ENCODE peak calls at places on chromosome 11, in four cellular contexts. N, C, E and H are unnamed samples.

GRCh38 chr11:86193297-86194095 is 51.1 kb upstream of the EED start:
- DNase-seq in N (peak; percentile 86), C (peak; percentile 70), E (peak; percentile 73), H (peak; percentile 91)

GRCh38 chr11:123233280-123233977 is 38.4 kb upstream of the CLMP start:
- DNase-seq in N (no peak), C (no peak), E (no peak), H (no peak)

GRCh38 chr11:65357856-65358356 is 3.4 kb downstream of the TIGD3 start:
- DNase-seq in N (no peak), C (no peak), E (no peak), H (peak; percentile 48)

GRCh38 chr11:108853864-108854263 is 189.0 kb downstream of the DDX10 start:
- DNase-seq in N (no peak), C (no peak), E (no peak), H (peak; percentile 11)

GRCh38 chr11:131910491-131911387 is 540.3 kb downstream of the NTM start:
- DNase-seq in N (no peak), C (no peak), E (no peak), H (no peak)

GRCh38 chr11:104333977-104334376 is 170.0 kb upstream of the PDGFD start:
- DNase-seq in N (peak; percentile 7), C (no peak), E (no peak), H (no peak)

GRCh38 chr11:2584812-2585565 is 114.8 kb downstream of the KCNQ1OT1 start:
- DNase-seq in N (no peak), C (no peak), E (peak; percentile 46), H (no peak)

GRCh38 chr11:96306933-96307747 is 35.9 kb downstream of the MAML2 start:
- DNase-seq in N (peak; percentile 95), C (peak; percentile 82), E (peak; percentile 59), H (peak; percentile 96)

GRCh38 chr11:81359476-81359875 is 1374.2 kb downstream of the FAM181B start:
- DNase-seq in N (no peak), C (no peak), E (no peak), H (no peak)

GRCh38 chr11:95925011-95925410 is 1.1 kb upstream of the MTMR2 start:
- DNase-seq in N (peak; percentile 27), C (no peak), E (no peak), H (no peak)

GRCh38 chr11:117314840-117315239 is 1.2 kb downstream of the BACE1 start:
- DNase-seq in N (no peak), C (peak; percentile 53), E (no peak), H (no peak)

GRCh38 chr11:132205496-132205895 is 835.1 kb downstream of the NTM start:
- DNase-seq in N (no peak), C (no peak), E (no peak), H (no peak)

GRCh38 chr11:128532016-128532570 is 55.3 kb downstream of the ETS1 start:
- DNase-seq in N (no peak), C (no peak), E (no peak), H (no peak)

GRCh38 chr11:113305440-113306336 is 8.7 kb upstream of the TTC12 start:
- DNase-seq in N (peak; percentile 53), C (peak; percentile 63), E (peak; percentile 87), H (peak; percentile 73)

GRCh38 chr11:130070109-130070828 is 575 bp downstream of the APLP2 start:
- DNase-seq in N (no peak), C (peak; percentile 37), E (peak; percentile 66), H (no peak)

GRCh38 chr11:8230921-8231847 is 32.5 kb downstream of the LMO1 start:
- DNase-seq in N (no peak), C (no peak), E (no peak), H (no peak)

GRCh38 chr11:117826832-117827231 is 2.3 kb upstream of the FXYD2 start:
- DNase-seq in N (no peak), C (peak; percentile 19), E (no peak), H (no peak)

GRCh38 chr11:132114185-132114584 is 743.8 kb downstream of the NTM start:
- DNase-seq in N (no peak), C (no peak), E (no peak), H (no peak)

GRCh38 chr11:125423247-125423849 is 72.7 kb downstream of the FEZ1 start:
- DNase-seq in N (peak; percentile 19), C (no peak), E (no peak), H (no peak)

GRCh38 chr11:79940165-79940564 is 499.3 kb upstream of the TENM4 start:
- DNase-seq in N (no peak), C (no peak), E (no peak), H (no peak)

GRCh38 chr11:40302669-40303068 is 1156.8 kb downstream of the LRRC4C start:
- DNase-seq in N (no peak), C (no peak), E (no peak), H (no peak)

GRCh38 chr11:122706689-122707088 is 51.2 kb downstream of the UBASH3B start:
- DNase-seq in N (no peak), C (no peak), E (no peak), H (no peak)

GRCh38 chr11:26105762-26106423 is 226.0 kb upstream of the ANO3 start:
- DNase-seq in N (no peak), C (no peak), E (no peak), H (no peak)

GRCh38 chr11:18452927-18453326 is 2.7 kb upstream of the LDHAL6A start:
- DNase-seq in N (no peak), C (no peak), E (no peak), H (no peak)

GRCh38 chr11:1508491-1508891 is 21.9 kb upstream of the MOB2 start:
- DNase-seq in N (no peak), C (no peak), E (peak; percentile 29), H (no peak)

GRCh38 chr11:45384711-45385241 is 98.6 kb upstream of the SYT13 start:
- DNase-seq in N (no peak), C (no peak), E (no peak), H (no peak)

GRCh38 chr11:45385844-45386243 is 99.7 kb upstream of the SYT13 start:
- DNase-seq in N (no peak), C (no peak), E (no peak), H (no peak)

GRCh38 chr11:45384016-45384415 is 97.9 kb upstream of the SYT13 start:
- DNase-seq in N (no peak), C (no peak), E (no peak), H (no peak)

GRCh38 chr11:45383229-45383628 is 97.1 kb upstream of the SYT13 start:
- DNase-seq in N (no peak), C (no peak), E (no peak), H (no peak)

DNA sequence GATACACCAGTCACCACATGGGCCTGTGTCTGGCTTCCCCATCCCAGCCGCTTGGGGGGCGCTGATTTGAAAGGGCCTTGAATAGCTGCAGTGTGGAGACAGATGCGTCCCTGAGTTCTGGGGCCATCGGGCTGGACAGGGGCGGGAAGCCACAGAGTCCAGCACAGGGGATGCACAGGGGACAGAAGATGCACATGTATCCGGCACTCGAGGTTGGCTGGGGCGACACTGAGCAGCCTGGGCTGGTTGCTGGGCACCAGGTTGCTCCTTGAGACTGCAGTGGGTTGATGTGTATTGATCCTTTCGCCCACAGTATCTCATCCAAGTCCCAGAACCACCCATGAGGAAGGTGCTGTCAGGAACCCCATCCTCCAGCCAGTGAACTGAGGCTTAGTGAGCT is 99.3 kb upstream of the SYT13 start:
- DNase-seq in N (no peak), C (no peak), E (no peak), H (no peak)
- TF ChIP-seq CTCF in N (no peak), C (no peak), E (no peak), H (no peak)

GRCh38 chr11:36427876-36428275 is 82.2 kb downstream of the TRAF6 start:
- DNase-seq in N (no peak), C (no peak), E (no peak), H (no peak)
- H3K4me1 ChIP-seq in N (peaks cover 22% of the 10 kb centered on the region), C (no peaks in the 10 kb centered on the region), E (no peaks in the 10 kb centered on the region), H (no peaks in the 10 kb centered on the region)

GRCh38 chr11:46353706-46354105 is 6.4 kb downstream of the DGKZ start:
- DNase-seq in N (no peak), C (no peak), E (no peak), H (no peak)

GRCh38 chr11:46351606-46352005 is 4.3 kb downstream of the DGKZ start:
- DNase-seq in N (no peak), C (no peak), E (no peak), H (no peak)

GRCh38 chr11:46350695-46351094 is 3.4 kb downstream of the DGKZ start:
- DNase-seq in N (no peak), C (no peak), E (no peak), H (no peak)

GRCh38 chr11:46351148-46351547 is 3.9 kb downstream of the DGKZ start:
- DNase-seq in N (no peak), C (no peak), E (no peak), H (no peak)

DNA sequence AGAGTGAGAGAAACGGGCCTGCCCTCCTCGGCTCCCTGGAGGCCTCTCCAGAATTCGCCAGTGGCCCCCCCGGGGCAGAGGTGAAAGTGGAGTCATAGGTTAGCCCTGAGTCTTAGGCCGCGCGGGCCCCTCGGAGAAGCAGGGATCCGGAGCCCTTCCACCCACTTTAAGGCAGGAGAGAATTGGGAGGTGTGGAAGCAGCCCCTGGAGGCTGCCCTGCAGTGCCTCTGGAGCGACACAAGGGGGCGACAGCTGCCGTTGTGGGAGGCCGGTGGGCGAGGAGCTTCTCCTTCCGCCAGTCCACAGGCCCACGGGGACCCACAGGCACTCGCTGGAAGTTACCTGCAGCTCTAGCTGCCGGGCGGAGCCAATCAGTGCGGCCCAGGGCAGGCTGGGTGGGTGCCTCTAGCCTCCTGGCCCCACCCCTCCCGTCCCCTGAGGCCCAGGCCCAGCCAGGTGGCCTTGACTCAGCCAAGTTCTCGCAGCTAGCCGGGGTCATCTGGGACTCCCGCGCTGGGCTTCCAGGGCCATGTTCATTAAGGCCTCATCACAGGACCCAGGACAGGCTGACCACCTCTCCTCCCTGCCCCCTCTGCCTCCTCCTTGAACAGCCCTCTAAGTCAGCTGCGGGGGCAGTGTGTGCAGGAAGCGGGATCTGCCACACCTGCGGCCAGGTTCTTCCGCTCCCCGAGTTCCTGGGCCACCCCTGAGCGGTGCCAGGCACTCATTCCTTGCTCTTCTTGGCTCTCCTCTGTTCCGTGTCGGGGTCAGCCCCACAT is 5.0 kb downstream of the DGKZ start:
- DNase-seq in N (no peak), C (peak; percentile 84), E (peak; percentile 88), H (no peak)
- H3K4me3 ChIP-seq in N (no peak overlapping the region), C (peak overlapping the region; percentile 35), E (peak overlapping the region; percentile 50), H (no peak overlapping the region)

DNA sequence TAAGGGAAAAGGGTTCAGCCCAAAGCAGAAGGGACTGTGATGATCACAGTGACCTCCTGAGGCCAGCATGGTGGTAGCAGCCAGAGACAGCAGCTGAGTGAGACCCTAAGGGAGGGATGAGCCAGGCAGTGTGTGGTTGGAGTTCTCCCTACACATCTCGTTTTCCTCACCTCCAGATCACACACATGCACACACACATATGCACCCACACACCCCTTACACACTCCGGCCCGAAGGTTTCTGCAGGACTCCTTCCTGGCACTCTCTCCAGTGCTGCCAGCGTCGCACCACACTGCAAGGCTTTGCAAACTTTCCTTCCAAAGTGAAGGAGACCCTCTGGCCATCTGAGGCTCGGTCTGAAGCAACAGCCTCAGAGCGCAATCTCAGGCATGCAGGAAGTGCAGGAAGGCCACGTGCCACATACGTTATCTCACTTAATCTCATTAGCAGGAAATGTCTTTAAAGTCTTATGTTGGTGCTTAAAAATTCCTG is 26.9 kb upstream of the TP53I11 start:
- DNase-seq in N (no peak), C (no peak), E (no peak), H (no peak)
- TF ChIP-seq CTCF in N (peak; percentile 21), C (no peak), E (no peak), H (no peak)

GRCh38 chr11:88482871-88483301 is 145.3 kb upstream of the CTSC start:
- DNase-seq in N (no peak), C (no peak), E (no peak), H (no peak)

GRCh38 chr11:88487646-88488045 is 150.1 kb upstream of the CTSC start:
- DNase-seq in N (no peak), C (no peak), E (no peak), H (no peak)

GRCh38 chr11:88480217-88480616 is 142.7 kb upstream of the CTSC start:
- DNase-seq in N (no peak), C (no peak), E (no peak), H (no peak)

GRCh38 chr11:88489030-88489429 is 151.5 kb upstream of the CTSC start:
- DNase-seq in N (no peak), C (no peak), E (no peak), H (no peak)

GRCh38 chr11:88484873-88485621 is 147.5 kb upstream of the CTSC start:
- DNase-seq in N (peak; percentile 45), C (no peak), E (no peak), H (no peak)
- H3K4me1 ChIP-seq in N (peaks cover 9% of the 10 kb centered on the region), C (no peaks in the 10 kb centered on the region), E (no peaks in the 10 kb centered on the region), H (no peaks in the 10 kb centered on the region)